ENCODE peak calls at places on chromosomes 3 and 15, in six cellular contexts. V, N, O, D, Y and P are unnamed samples.

GRCh38 chr3:123397921-123398785 is 50.7 kb downstream of the ADCY5 start:
- DNase-seq in V (no peak), Y (no peak), D (no peak), N (no peak), O (no peak), P (no peak)

GRCh38 chr3:71724584-71725278 is 471 bp downstream of the EIF4E3 start:
- DNase-seq in N (peak), O (no peak), V (no peak), D (no peak), Y (peak), P (no peak)

GRCh38 chr3:151276038-151277027 is 2.0 kb downstream of the P2RY14 start:
- DNase-seq in N (no peak), Y (no peak), D (no peak), O (no peak), V (no peak), P (no peak)

GRCh38 chr15:68252925-68253534 is 23.5 kb upstream of the CLN6 start:
- DNase-seq in D (peak), V (peak), N (peak), Y (peak), O (peak), P (peak)

GRCh38 chr3:17639765-17640164 is 102.7 kb downstream of the TBC1D5 start:
- DNase-seq in N (peak), D (peak), Y (no peak), V (no peak), O (no peak), P (peak)

GRCh38 chr3:122406198-122406597 is 9.7 kb downstream of the WDR5B start:
- DNase-seq in D (no peak), N (no peak), O (no peak), Y (no peak), V (no peak), P (no peak)

GRCh38 chr3:12188681-12189287 is 30.1 kb upstream of the TIMP4 start:
- DNase-seq in Y (no peak), V (no peak), O (no peak), D (no peak), N (no peak), P (no peak)

GRCh38 chr3:118838871-118839270 is 195.8 kb downstream of the IGSF11 start:
- DNase-seq in Y (no peak), O (no peak), V (no peak), N (no peak), D (no peak), P (no peak)

GRCh38 chr3:72888546-72889309 is 882 bp downstream of the GXYLT2 start:
- DNase-seq in O (no peak), Y (no peak), V (no peak), N (peak), D (peak), P (peak)

GRCh38 chr3:196499061-196499460 is 4.5 kb downstream of the RNF168 start:
- DNase-seq in Y (no peak), D (no peak), O (no peak), N (no peak), V (no peak), P (peak)

GRCh38 chr15:52558196-52558595 is 10.6 kb downstream of the ARPP19 start:
- DNase-seq in N (no peak), V (peak), Y (no peak), D (no peak), O (no peak), P (peak)

GRCh38 chr3:148707596-148708386 is 10.1 kb downstream of the AGTR1 start:
- DNase-seq in N (no peak), V (no peak), D (no peak), O (no peak), Y (no peak), P (peak)

GRCh38 chr3:160472344-160472743 is 22.8 kb upstream of the TRIM59 start:
- DNase-seq in Y (no peak), N (no peak), D (no peak), V (no peak), O (no peak), P (no peak)

GRCh38 chr3:53232641-53233377 is 23.0 kb downstream of the TKT start:
- DNase-seq in D (no peak), O (no peak), N (no peak), Y (peak), V (no peak), P (no peak)

GRCh38 chr3:113054552-113054951 is 63.8 kb downstream of the GTPBP8 start:
- DNase-seq in N (no peak), D (no peak), V (no peak), Y (no peak), O (no peak), P (peak)

GRCh38 chr3:173938159-173938558 is 540.6 kb downstream of the NLGN1 start:
- DNase-seq in D (peak), V (no peak), N (no peak), Y (no peak), O (no peak), P (peak)

GRCh38 chr15:88894348-88894818 is 961 bp downstream of the HAPLN3 start:
- DNase-seq in V (no peak), Y (peak), D (peak), O (peak), N (peak), P (no peak)

GRCh38 chr15:25242957-25243799 is 195.6 kb downstream of the UBE3A start:
- DNase-seq in O (no peak), N (no peak), D (no peak), V (no peak), Y (no peak), P (no peak)

GRCh38 chr3:2204054-2204453 is 105.4 kb downstream of the CNTN4 start:
- DNase-seq in V (no peak), D (no peak), Y (no peak), O (no peak), N (no peak), P (no peak)

GRCh38 chr15:83435202-83435601 is 11.9 kb upstream of the SH3GL3 start:
- DNase-seq in O (no peak), D (no peak), N (no peak), V (no peak), Y (no peak), P (no peak)

GRCh38 chr3:126098391-126098858 is 14.5 kb upstream of the SLC41A3 start:
- DNase-seq in O (no peak), V (no peak), Y (no peak), D (no peak), N (no peak), P (peak)

GRCh38 chr3:148331111-148331818 is 366.4 kb upstream of the AGTR1 start:
- DNase-seq in D (no peak), O (no peak), Y (no peak), N (no peak), V (no peak), P (peak)

GRCh38 chr15:70258369-70259029 is 160.8 kb upstream of the TLE3 start:
- DNase-seq in N (no peak), Y (no peak), V (no peak), D (no peak), O (no peak), P (no peak)

GRCh38 chr3:15439476-15439875 is 12.1 kb downstream of the EAF1 start:
- DNase-seq in Y (no peak), V (no peak), O (no peak), D (no peak), N (no peak), P (peak)

GRCh38 chr3:164533275-164533674 is 545.0 kb downstream of the SI start:
- DNase-seq in V (no peak), D (no peak), Y (no peak), N (no peak), O (no peak), P (no peak)

GRCh38 chr3:171838218-171838720 is 4.9 kb upstream of the TMEM212 start:
- DNase-seq in Y (no peak), D (peak), V (no peak), N (no peak), O (no peak), P (peak)

GRCh38 chr3:72909591-72909990 is 21.7 kb downstream of the GXYLT2 start:
- DNase-seq in V (no peak), O (no peak), Y (no peak), N (no peak), D (no peak), P (no peak)

DNA sequence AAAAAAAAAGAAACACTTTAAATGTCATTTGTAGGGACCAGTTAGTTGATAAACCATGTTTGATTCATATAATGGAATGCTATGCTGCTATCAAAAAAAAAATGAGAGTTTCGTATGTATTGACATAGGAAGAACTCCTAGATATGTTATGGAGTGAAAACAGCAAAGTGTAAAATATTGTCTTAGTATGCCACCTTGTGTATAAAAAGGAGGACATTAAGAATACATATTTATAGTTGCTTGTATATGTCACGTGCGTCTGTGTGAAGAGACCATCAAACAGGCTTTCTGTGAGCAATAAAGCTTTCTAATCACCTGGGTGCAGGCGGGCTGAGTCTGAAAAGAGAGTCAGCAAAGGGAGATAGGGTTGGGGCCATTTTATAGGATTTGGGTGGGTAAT is 39.5 kb downstream of the KBTBD8 start:
- DNase-seq in Y (no peak), D (no peak), N (no peak), V (no peak), O (no peak), P (peak)
- TF ChIP-seq SMC3 in Y (no peak), D (no peak), N (no peak), V (peak), O (peak), P (peak)

DNA sequence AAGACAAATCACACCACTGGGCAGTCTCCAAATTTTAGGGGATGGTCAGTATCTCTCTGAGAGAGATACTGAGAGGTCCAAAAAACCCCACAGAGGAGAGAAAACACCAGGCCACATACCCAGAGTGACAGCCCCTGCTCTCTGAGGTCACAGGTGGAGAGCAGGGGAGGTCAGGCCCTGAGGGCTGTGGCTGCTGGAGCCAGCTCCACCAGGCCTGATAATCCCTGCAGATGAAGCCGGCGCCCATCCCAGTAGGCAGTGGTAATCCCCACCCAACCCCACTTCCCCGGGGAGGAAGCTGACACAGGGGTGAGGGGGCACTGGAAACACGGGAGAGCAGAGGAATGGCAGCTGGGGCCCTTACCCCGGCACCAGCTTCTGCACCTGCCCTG is 31.2 kb upstream of the SRP14 start:
- DNase-seq in N (no peak), V (no peak), Y (peak), O (no peak), D (no peak), P (no peak)
- H3K4me2 ChIP-seq in N (peak), V (no peak), Y (no peak), O (no peak), D (peak), P (no peak)

GRCh38 chr3:143234521-143234920 is 115.0 kb downstream of the CHST2 start:
- DNase-seq in N (no peak), O (no peak), D (no peak), Y (no peak), V (no peak), P (peak)
- TF ChIP-seq SMC3 in N (no peak), O (no peak), D (no peak), Y (no peak), V (no peak), P (no peak)

GRCh38 chr15:74794248-74794969 is 12.5 kb downstream of the CSK start:
- DNase-seq in V (no peak), D (no peak), N (no peak), Y (no peak), O (no peak), P (no peak)

GRCh38 chr15:74791667-74792066 is 9.8 kb downstream of the CSK start:
- DNase-seq in Y (no peak), N (no peak), D (no peak), O (no peak), V (no peak), P (no peak)

GRCh38 chr15:74794970-74795349 is 13.1 kb downstream of the CSK start:
- DNase-seq in Y (no peak), O (no peak), N (no peak), V (no peak), D (no peak), P (no peak)

GRCh38 chr15:74792227-74793016 is 10.5 kb downstream of the CSK start:
- DNase-seq in O (no peak), D (no peak), N (no peak), Y (no peak), V (no peak), P (no peak)

DNA sequence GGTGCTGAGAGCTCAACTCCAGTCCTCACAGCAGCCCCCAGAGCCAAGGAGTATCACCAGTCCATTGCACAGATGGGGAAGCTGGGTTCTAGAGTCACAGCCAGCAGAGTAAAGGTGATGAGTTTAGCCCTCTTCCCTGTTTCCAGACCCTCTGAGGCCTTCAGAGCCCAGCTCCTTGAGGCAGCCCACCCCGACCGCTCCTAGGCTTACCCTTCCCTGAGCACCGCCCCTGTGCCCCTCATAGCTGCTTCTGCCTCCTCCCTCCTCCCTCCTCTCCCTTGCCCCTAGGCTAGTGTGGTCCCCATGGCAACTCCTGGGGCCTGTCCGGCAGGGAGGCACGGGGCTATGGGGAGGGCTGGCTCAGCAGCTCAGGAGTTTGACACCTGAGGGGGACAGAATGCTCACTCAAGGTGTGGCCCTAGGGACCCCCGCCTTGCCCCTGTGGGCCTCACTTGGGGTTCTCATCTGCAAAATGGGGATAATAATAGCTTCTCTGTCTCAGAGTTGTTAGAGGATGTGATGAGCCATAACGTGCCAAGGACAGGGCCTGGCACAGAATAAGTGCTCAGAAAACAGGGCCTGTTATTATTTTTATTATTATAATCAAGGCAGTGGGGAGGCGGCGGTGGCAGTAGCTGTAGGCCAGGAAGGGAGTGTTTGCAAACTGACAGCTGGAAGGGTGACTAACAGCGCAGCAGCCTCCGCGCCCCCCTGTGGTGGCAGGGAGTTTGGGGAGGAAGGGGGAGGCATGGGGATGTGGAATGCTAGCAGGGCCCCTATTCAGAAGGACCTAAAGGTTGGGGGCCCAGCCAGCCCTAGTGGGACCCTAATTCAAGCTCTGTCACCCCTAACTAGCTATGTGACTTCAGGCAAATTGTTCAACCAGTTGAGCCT is 11.5 kb downstream of the CSK start:
- DNase-seq in Y (no peak), O (peak), N (no peak), V (no peak), D (no peak), P (no peak)
- H3K4me2 ChIP-seq in Y (no peak), O (no peak), N (no peak), V (peak), D (no peak), P (no peak)

DNA sequence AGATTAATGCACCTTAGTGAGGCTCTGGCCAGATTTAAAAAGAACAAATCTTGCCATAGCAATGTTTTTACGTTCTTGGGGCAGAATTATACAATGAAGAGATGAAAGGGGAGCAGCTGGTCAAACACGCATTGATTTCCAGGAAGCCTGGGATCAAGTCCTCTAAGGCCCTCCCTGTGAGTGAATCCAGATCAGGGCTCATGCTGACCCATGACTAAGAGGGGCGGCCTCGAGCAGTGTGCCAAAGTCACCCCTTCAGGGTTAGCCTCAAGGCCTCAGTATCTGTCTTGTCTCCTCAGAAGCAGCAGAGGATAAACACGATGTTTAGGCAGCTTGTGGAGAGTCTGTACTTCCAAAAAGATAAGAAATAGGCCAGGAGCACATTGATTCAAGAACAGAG is 9.3 kb upstream of the RBP1 start:
- DNase-seq in D (no peak), V (no peak), N (no peak), O (no peak), Y (no peak), P (no peak)
- TF ChIP-seq SMC3 in D (no peak), V (no peak), N (no peak), O (no peak), Y (no peak), P (no peak)

DNA sequence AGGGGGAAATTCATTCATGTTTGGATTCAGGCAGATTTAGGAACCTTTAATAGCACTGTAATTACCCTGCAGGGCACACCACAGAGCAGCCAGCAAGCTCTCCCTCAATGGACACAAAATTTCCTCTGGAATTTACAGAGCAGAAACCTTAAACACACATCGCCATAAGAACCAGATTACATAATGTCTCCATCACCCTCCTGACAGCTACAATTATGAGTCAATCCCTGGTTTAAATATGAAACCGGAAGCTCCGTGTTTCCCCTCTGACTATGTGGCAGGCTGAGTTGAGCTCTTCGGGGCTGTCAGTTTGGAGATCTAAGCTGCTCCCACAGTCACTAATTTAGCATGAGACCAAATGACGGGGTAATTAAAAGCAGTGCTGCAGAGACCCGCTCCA is 134.6 kb downstream of the TMCO5A start:
- DNase-seq in Y (peak), D (no peak), O (no peak), N (peak), V (peak), P (peak)
- H3K4me2 ChIP-seq in Y (peak), D (no peak), O (no peak), N (peak), V (peak), P (peak)

GRCh38 chr3:51985971-51986947 is 2.9 kb downstream of the ACY1 start:
- DNase-seq in O (no peak), D (no peak), V (no peak), N (no peak), Y (no peak), P (no peak)
- TF ChIP-seq SMC3 in O (no peak), D (no peak), V (no peak), N (no peak), Y (no peak), P (no peak)

GRCh38 chr3:99246010-99246654 is 344.6 kb upstream of the DCBLD2 start:
- DNase-seq in Y (no peak), V (no peak), N (no peak), O (no peak), D (no peak), P (peak)
- H3K4me2 ChIP-seq in Y (no peak), V (no peak), N (no peak), O (no peak), D (no peak), P (no peak)

DNA sequence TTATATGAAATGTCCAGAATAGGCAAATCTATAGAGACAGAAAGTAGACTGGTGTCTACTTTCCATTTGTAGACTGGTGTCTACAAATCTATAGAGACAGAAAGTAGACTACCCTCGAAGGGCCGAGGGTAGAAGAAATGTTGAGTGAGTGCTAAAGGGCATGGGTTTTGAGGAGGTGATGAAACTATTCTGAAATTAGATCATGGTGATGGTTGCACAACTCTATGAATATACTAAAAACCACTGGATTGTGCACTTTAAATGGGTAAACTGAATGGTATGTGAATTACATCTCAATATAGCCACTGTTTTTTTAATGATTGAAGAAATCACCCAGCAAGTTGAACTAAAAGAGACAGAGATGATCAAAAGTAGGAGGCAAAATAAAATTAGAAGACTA is 27.9 kb downstream of the TP53BP1 start:
- DNase-seq in Y (no peak), N (no peak), V (no peak), D (no peak), O (no peak), P (peak)
- TF ChIP-seq SMC3 in Y (no peak), N (no peak), V (no peak), D (no peak), O (no peak), P (no peak)

GRCh38 chr3:19202303-19202702 is 54.0 kb downstream of the KCNH8 start:
- DNase-seq in V (no peak), O (no peak), N (no peak), D (no peak), Y (no peak), P (no peak)
- H3K4me2 ChIP-seq in V (no peak), O (no peak), N (no peak), D (no peak), Y (no peak), P (no peak)